ENCODE peak calls at places on chromosomes 4 and X, in four cellular contexts. A is AG08395, U is Daoy, Z is lower lobe of right lung. G is an unnamed sample.

GRCh38 chrX:115400960-115401359 is 111.4 kb downstream of the LUZP4 start:
- DNase-seq in A (no peak), U (no peak), Z (no peak), G (no peak)

GRCh38 chr4:87506974-87507701 is 22.0 kb downstream of the SPARCL1 start:
- DNase-seq in A (peak), U (no peak), Z (no peak), G (peak)

GRCh38 chrX:50747471-50747900 is 66.5 kb downstream of the SHROOM4 start:
- DNase-seq in A (peak), U (peak), Z (no peak), G (peak)

GRCh38 chr4:119744580-119744979 is 116.0 kb upstream of the PDE5A start:
- DNase-seq in A (no peak), U (peak), Z (no peak), G (no peak)

GRCh38 chr4:184267673-184268573 is 50.2 kb upstream of the ENPP6 start:
- DNase-seq in A (peak), U (peak), Z (peak), G (peak)

GRCh38 chr4:26061248-26061986 is 147.4 kb downstream of the SMIM20 start:
- DNase-seq in A (no peak), U (peak), Z (no peak), G (no peak)

GRCh38 chr4:139606600-139607301 is 50.7 kb upstream of the SETD7 start:
- DNase-seq in A (peak), U (peak), Z (no peak), G (peak)

GRCh38 chr4:147787204-147787603 is 55.3 kb downstream of the ARHGAP10 start:
- DNase-seq in A (peak), U (peak), Z (no peak), G (peak)

GRCh38 chr4:138959421-138959820 is 56.2 kb upstream of the NOCT start:
- DNase-seq in A (no peak), U (no peak), Z (no peak), G (no peak)

GRCh38 chr4:61805979-61806378 is 605.9 kb downstream of the ADGRL3 start:
- DNase-seq in A (no peak), U (peak), Z (no peak), G (no peak)

GRCh38 chr4:66266035-66266434 is 595.7 kb upstream of the EPHA5 start:
- DNase-seq in A (no peak), U (no peak), Z (no peak), G (no peak)

GRCh38 chr4:136032391-136032790 is 1499.9 kb downstream of the PCDH18 start:
- DNase-seq in A (no peak), U (no peak), Z (no peak), G (no peak)

GRCh38 chrX:39000802-39001201 is 199.5 kb downstream of the MID1IP1 start:
- DNase-seq in A (no peak), U (no peak), Z (no peak), G (no peak)

GRCh38 chr4:169723207-169723606 is 34.5 kb downstream of the HPF1 start:
- DNase-seq in A (no peak), U (no peak), Z (no peak), G (no peak)

GRCh38 chr4:53586121-53586816 is 5.0 kb downstream of the LNX1 start:
- DNase-seq in A (peak), U (peak), Z (no peak), G (peak)

GRCh38 chr4:140134780-140135179 is 19.2 kb downstream of the MAML3 start:
- DNase-seq in A (no peak), U (no peak), Z (no peak), G (no peak)

GRCh38 chr4:67765928-67766327 is 11.7 kb upstream of the GNRHR start:
- DNase-seq in A (no peak), U (no peak), Z (no peak), G (no peak)

GRCh38 chr4:96293806-96294205 is 453.9 kb downstream of the PDHA2 start:
- DNase-seq in A (no peak), U (no peak), Z (no peak), G (no peak)

GRCh38 chrX:16033336-16033735 is 90.0 kb upstream of the GRPR start:
- DNase-seq in A (no peak), U (no peak), Z (no peak), G (no peak)

GRCh38 chr4:128353791-128354190 is 66.2 kb upstream of the PGRMC2 start:
- DNase-seq in A (no peak), U (peak), Z (no peak), G (no peak)

GRCh38 chr4:57131849-57132745 is 21.9 kb upstream of the IGFBP7 start:
- DNase-seq in A (peak), U (no peak), Z (no peak), G (no peak)

GRCh38 chr4:107740950-107741701 is 21.1 kb upstream of the PAPSS1 start:
- DNase-seq in A (peak), U (no peak), Z (no peak), G (peak)

GRCh38 chr4:13706130-13706529 is 78.6 kb upstream of the BOD1L1 start:
- DNase-seq in A (no peak), U (no peak), Z (no peak), G (no peak)

GRCh38 chr4:183256756-183257385 is 63.2 kb downstream of the CLDN22 start:
- DNase-seq in A (peak), U (peak), Z (peak), G (peak)

GRCh38 chr4:2793920-2794706 is 1.2 kb downstream of the SH3BP2 start:
- DNase-seq in A (no peak), U (peak), Z (peak), G (no peak)

GRCh38 chr4:40201898-40202297 is 5.1 kb downstream of the RHOH start:
- DNase-seq in A (no peak), U (no peak), Z (no peak), G (no peak)

GRCh38 chrX:74534569-74535038 is 79.8 kb downstream of the RLIM start:
- DNase-seq in A (peak), U (peak), Z (no peak), G (no peak)

GRCh38 chr4:151489462-151490203 is 80.7 kb downstream of the FHIP1A start:
- DNase-seq in A (no peak), U (no peak), Z (peak), G (no peak)

GRCh38 chrX:101668143-101668542 is 8.5 kb upstream of the ARMCX2 start:
- DNase-seq in A (no peak), U (no peak), Z (no peak), G (no peak)

GRCh38 chr4:13599159-13599558 is 28.4 kb downstream of the BOD1L1 start:
- DNase-seq in A (no peak), U (no peak), Z (no peak), G (no peak)

GRCh38 chrX:20322887-20323286 is 56.2 kb upstream of the RPS6KA3 start:
- DNase-seq in A (no peak), U (no peak), Z (no peak), G (no peak)

GRCh38 chrX:67437821-67438220 is 106.0 kb upstream of the AR start:
- DNase-seq in A (no peak), U (no peak), Z (no peak), G (no peak)

GRCh38 chr4:80713409-80713808 is 317.1 kb upstream of the BMP3 start:
- DNase-seq in A (no peak), U (no peak), Z (no peak), G (no peak)

GRCh38 chr4:86921608-86922252 is 13.1 kb upstream of the AFF1 start:
- DNase-seq in A (no peak), U (no peak), Z (no peak), G (no peak)

GRCh38 chr4:22345678-22346077 is 170.2 kb downstream of the ADGRA3 start:
- DNase-seq in A (no peak), U (no peak), Z (no peak), G (no peak)

GRCh38 chrX:111376897-111377601 is 34.9 kb downstream of the DCX start:
- DNase-seq in A (no peak), U (no peak), Z (no peak), G (no peak)

GRCh38 chrX:45479196-45479834 is 278.6 kb upstream of the DIPK2B start:
- DNase-seq in A (peak), U (peak), Z (no peak), G (peak)